ENCODE peak calls at places on chromosome 9, in seven cellular contexts. C, R, P, V, Z, S and E are unnamed samples.

GRCh38 chr9:86945868-86946711 is 1.2 kb downstream of the GAS1 start:
- DNase-seq in C (peak; percentile 66), R (no peak), P (no peak), V (peak; percentile 75), Z (peak; percentile 75), S (peak; percentile 73), E (peak; percentile 30)

GRCh38 chr9:32926901-32927300 is 74.5 kb downstream of the APTX start:
- DNase-seq in C (no peak), R (no peak), P (no peak), V (no peak), Z (no peak), S (no peak), E (peak; percentile 48)

GRCh38 chr9:125990186-125990792 is 243.1 kb downstream of the PBX3 start:
- DNase-seq in C (no peak), R (no peak), P (no peak), V (no peak), Z (no peak), S (no peak), E (no peak)

GRCh38 chr9:126925876-126926275 is 11.3 kb downstream of the RALGPS1 start:
- DNase-seq in C (no peak), R (no peak), P (no peak), V (no peak), Z (no peak), S (no peak), E (peak; percentile 45)

GRCh38 chr9:117121331-117121730 is 293.5 kb downstream of the ASTN2 start:
- DNase-seq in C (no peak), R (no peak), P (no peak), V (no peak), Z (no peak), S (no peak), E (no peak)

GRCh38 chr9:137975936-137976565 is 98.5 kb downstream of the CACNA1B start:
- DNase-seq in C (no peak), R (no peak), P (no peak), V (no peak), Z (no peak), S (no peak), E (no peak)

GRCh38 chr9:14347408-14348224 is 33.7 kb upstream of the NFIB start:
- DNase-seq in C (peak; percentile 75), R (no peak), P (no peak), V (no peak), Z (peak; percentile 49), S (peak; percentile 67), E (peak; percentile 10)

GRCh38 chr9:77017505-77017894 is 2.0 kb upstream of the FOXB2 start:
- DNase-seq in C (no peak), R (no peak), P (no peak), V (no peak), Z (no peak), S (no peak), E (no peak)

GRCh38 chr9:18805386-18805785 is 227.6 kb downstream of the SAXO1 start:
- DNase-seq in C (peak; percentile 30), R (no peak), P (no peak), V (no peak), Z (no peak), S (no peak), E (no peak)

GRCh38 chr9:130914417-130915095 is 17.9 kb upstream of the QRFP start:
- DNase-seq in C (no peak), R (no peak), P (no peak), V (no peak), Z (no peak), S (no peak), E (no peak)

GRCh38 chr9:3401556-3401955 is 124.2 kb downstream of the RFX3 start:
- DNase-seq in C (no peak), R (no peak), P (no peak), V (no peak), Z (peak; percentile 68), S (peak; percentile 72), E (no peak)

GRCh38 chr9:128406848-128407391 is 13.7 kb upstream of the CERCAM start:
- DNase-seq in C (no peak), R (no peak), P (peak; percentile 65), V (peak; percentile 50), Z (peak; percentile 79), S (no peak), E (peak; percentile 18)

DNA sequence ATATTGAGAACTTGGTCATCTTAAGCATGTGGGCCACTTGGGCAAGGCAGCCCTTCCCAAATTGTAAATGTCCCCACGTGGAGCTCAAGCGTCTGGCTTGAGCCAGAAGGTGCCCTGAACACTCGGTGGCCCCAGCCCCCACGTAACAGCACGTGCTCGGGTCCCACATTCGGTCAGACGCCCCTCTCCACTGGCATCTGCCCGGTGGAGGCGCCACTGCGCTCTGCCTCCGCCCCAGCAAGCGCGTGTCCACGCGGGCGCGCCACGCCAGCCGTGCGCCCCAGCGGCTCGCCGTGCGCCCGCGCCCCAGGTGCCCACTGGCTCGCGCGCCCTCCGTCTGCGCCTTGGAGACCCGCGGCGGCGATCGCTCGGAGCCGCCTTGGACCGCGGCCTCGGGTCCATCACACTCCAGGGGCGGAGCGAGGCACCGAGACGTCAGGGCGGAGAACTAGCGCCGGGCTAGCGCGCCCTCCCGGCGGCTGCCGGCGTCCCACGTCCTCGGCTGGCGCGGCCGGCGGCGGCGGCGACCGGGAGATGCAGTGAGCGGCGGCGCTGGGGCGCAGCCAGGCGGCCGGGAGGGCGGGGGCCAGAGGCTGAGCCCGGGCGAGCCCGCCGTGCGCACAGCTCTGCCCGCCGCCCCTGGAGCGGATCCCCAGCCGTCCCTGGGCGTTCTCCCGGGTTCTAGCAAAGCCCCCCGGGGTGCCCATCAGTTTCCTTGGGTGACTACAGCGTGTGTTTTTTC is at the start of gene PALM2AKAP2:
- DNase-seq in C (peak; percentile 68), R (no peak), P (no peak), V (peak; percentile 68), Z (peak; percentile 73), S (peak; percentile 73), E (peak; percentile 58)
- H2AFZ ChIP-seq in C (peak within 1 kb of the TSS; percentile 63), R (peak within 1 kb of the TSS; percentile 74), P (no peak within 1 kb of the TSS), V (peak within 1 kb of the TSS; percentile 93), Z (peak within 1 kb of the TSS; percentile 71), S (peak within 1 kb of the TSS; percentile 89), E (peak within 1 kb of the TSS; percentile 94)

DNA sequence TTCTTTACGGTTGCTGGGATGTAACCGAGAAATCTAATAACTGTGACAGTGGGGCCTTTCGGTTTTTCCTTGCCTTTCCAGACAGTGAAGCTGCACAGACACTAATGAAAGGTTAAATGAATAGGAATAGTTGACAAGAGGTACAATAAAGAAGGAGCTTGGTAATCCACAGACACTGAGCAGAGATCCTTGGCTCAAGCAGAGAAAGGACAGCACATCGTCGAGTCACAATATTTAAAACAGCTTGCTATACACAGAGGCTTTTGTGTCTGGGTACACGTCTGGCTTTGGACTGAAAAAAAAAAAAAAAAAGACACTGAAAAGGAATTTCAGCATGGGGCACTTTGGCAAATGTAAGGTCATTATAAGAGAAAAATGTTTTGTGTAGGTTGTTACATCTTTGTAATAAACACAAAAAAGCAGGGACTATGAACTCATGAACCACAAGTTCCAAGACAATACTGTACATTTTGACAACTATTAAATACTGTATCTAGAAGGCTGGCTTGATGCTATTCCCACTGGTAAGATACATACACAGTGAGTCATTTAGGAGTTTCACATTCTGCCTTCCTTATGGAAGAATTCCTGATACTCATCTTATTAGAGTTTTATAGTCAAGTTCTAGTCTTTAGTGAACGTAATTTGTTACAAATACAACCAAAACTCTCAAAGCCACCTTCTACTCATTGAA is 5.6 kb downstream of the BNC2 start:
- DNase-seq in C (no peak), R (no peak), P (no peak), V (peak; percentile 82), Z (peak; percentile 83), S (no peak), E (peak; percentile 48)
- H3K9ac ChIP-seq in C (no peak overlapping the region), R (no peak overlapping the region), P (no peak overlapping the region), V (peak overlapping the region; percentile 76), Z (no peak overlapping the region), S (no peak overlapping the region), E (no peak overlapping the region)

DNA sequence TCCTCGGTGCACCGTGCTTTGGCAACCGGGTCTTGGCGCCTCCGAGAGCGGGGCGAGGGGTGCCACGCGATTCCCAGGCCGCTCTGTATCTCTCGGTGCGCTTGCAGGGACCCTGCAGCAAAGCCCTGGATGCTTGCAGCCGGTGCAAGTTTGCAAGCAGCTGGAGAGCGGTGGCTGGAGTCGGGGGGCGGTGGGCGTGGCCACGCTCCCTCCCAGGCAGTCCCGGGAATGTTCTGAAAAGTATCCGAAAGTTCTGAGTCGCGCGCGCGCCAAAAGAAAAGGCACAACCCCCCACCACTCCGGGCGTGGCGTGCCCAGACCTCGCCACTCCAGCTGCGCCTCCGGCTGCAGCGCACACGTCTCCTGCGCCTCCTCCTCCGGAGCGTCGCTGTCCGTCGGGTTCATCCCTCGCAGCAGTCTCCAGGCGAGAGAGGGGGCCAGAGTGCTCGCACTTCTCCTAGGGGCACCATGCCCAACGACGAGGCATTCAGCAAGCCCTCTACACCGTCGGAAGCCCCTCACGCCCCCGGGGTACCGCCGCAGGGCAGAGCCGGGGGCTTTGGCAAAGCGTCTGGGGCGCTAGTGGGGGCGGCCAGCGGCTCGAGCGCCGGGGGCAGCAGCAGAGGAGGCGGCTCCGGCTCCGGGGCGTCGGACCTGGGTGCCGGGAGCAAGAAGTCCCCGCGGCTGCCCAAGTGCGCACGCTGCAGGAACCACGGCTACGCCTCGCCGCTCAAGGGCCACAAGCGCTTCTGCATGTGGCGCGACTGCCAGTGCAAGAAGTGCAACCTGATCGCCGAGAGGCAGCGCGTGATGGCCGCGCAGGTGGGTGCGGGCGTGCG is at the start of gene DMRT1:
- DNase-seq in C (peak; percentile 68), R (no peak), P (no peak), V (no peak), Z (no peak), S (no peak), E (no peak)
- TF ChIP-seq CTCF in C (no peak), R (no peak), P (no peak), V (no peak), Z (no peak), S (no peak), E (no peak)

GRCh38 chr9:134488901-134489280 is 152.7 kb upstream of the COL5A1 start:
- DNase-seq in C (no peak), R (no peak), P (no peak), V (no peak), Z (no peak), S (no peak), E (no peak)
- H2AFZ ChIP-seq in C (no peak overlapping the region), R (no peak overlapping the region), P (no peak overlapping the region), V (peak overlapping the region; percentile 59), Z (no peak overlapping the region), S (no peak overlapping the region), E (no peak overlapping the region)

DNA sequence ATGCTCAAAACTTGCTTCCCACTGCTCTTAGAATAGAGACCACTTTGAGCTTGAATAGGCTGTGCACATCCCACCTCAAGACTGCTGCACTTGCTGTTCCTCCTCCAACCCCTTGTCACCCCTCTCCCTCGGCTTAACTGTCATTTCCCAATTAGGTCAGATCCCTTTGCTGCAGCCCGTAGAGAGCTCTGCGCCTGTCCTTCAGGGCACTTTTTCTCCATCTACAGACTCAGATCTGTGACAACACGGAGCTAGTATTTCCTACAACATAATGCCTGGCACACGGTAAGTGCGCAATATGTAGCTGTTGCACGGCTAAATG is 486 bp upstream of the HABP4 start:
- DNase-seq in C (no peak), R (no peak), P (no peak), V (no peak), Z (no peak), S (no peak), E (no peak)
- H3K9ac ChIP-seq in C (no peak overlapping the region), R (peak overlapping the region; percentile 22), P (peak overlapping the region; percentile 61), V (peak overlapping the region; percentile 47), Z (peak overlapping the region; percentile 24), S (no peak overlapping the region), E (no peak overlapping the region)

GRCh38 chr9:89808076-89808701 is 203.4 kb downstream of the GADD45G start:
- DNase-seq in C (no peak), R (no peak), P (no peak), V (no peak), Z (peak; percentile 15), S (no peak), E (no peak)
- TF ChIP-seq CTCF in C (peak; percentile 50), R (no peak), P (no peak), V (no peak), Z (no peak), S (no peak), E (no peak)